ENCODE peak calls at places on chromosome 17, in seven cellular contexts. One of them, this sample, is unnamed.

GRCh38 chr17:5011928-5012327 is 14.2 kb downstream of the KIF1C start:
- DNase-seq in ovary: no peak
- DNase-seq in BE2C: no peak
- DNase-seq in neural progenitor cell: no peak
- DNase-seq in lower lobe of right lung: no peak
- DNase-seq in Peyer's patch: no peak
- DNase-seq in psoas muscle: no peak
- DNase-seq in this sample: peak; percentile 41

GRCh38 chr17:76089680-76090516 is 10.9 kb downstream of the ZACN start:
- DNase-seq in Peyer's patch: no peak
- DNase-seq in ovary: no peak
- DNase-seq in neural progenitor cell: no peak
- DNase-seq in lower lobe of right lung: peak; percentile 33
- DNase-seq in BE2C: peak; percentile 55
- DNase-seq in psoas muscle: no peak
- DNase-seq in this sample: no peak

GRCh38 chr17:76213491-76213890 is 26.8 kb downstream of the RNF157 start:
- DNase-seq in psoas muscle: no peak
- DNase-seq in ovary: no peak
- DNase-seq in Peyer's patch: no peak
- DNase-seq in BE2C: no peak
- DNase-seq in lower lobe of right lung: no peak
- DNase-seq in neural progenitor cell: peak; percentile 30
- DNase-seq in this sample: no peak

GRCh38 chr17:8753976-8754440 is 4.3 kb downstream of the SPDYE4 start:
- DNase-seq in Peyer's patch: no peak
- DNase-seq in lower lobe of right lung: no peak
- DNase-seq in BE2C: no peak
- DNase-seq in psoas muscle: no peak
- DNase-seq in ovary: no peak
- DNase-seq in neural progenitor cell: no peak
- DNase-seq in this sample: no peak

GRCh38 chr17:73667184-73667959 is 23.1 kb upstream of the SDK2 start:
- DNase-seq in neural progenitor cell: no peak
- DNase-seq in psoas muscle: no peak
- DNase-seq in lower lobe of right lung: no peak
- DNase-seq in ovary: no peak
- DNase-seq in Peyer's patch: no peak
- DNase-seq in BE2C: no peak
- DNase-seq in this sample: no peak

GRCh38 chr17:5815396-5815795 is 231.1 kb upstream of the NLRP1 start:
- DNase-seq in Peyer's patch: no peak
- DNase-seq in psoas muscle: no peak
- DNase-seq in neural progenitor cell: no peak
- DNase-seq in BE2C: no peak
- DNase-seq in ovary: no peak
- DNase-seq in lower lobe of right lung: no peak
- DNase-seq in this sample: no peak

GRCh38 chr17:34305061-34305460 is 14.2 kb upstream of the CCL8 start:
- DNase-seq in psoas muscle: no peak
- DNase-seq in lower lobe of right lung: no peak
- DNase-seq in ovary: no peak
- DNase-seq in Peyer's patch: no peak
- DNase-seq in neural progenitor cell: no peak
- DNase-seq in BE2C: no peak
- DNase-seq in this sample: no peak

GRCh38 chr17:42743595-42744282 is 1.1 kb downstream of the EZH1 start:
- DNase-seq in lower lobe of right lung: no peak
- DNase-seq in psoas muscle: no peak
- DNase-seq in ovary: peak; percentile 20
- DNase-seq in neural progenitor cell: no peak
- DNase-seq in Peyer's patch: no peak
- DNase-seq in BE2C: no peak
- DNase-seq in this sample: no peak

GRCh38 chr17:77319211-77320031 is 178.7 kb downstream of the SEC14L1 start:
- DNase-seq in lower lobe of right lung: peak; percentile 91
- DNase-seq in neural progenitor cell: peak; percentile 29
- DNase-seq in BE2C: peak; percentile 75
- DNase-seq in ovary: peak; percentile 69
- DNase-seq in psoas muscle: peak; percentile 91
- DNase-seq in Peyer's patch: peak; percentile 95
- DNase-seq in this sample: peak; percentile 78

GRCh38 chr17:7499161-7499560 is 15.0 kb downstream of the POLR2A start:
- DNase-seq in ovary: no peak
- DNase-seq in BE2C: no peak
- DNase-seq in Peyer's patch: no peak
- DNase-seq in neural progenitor cell: no peak
- DNase-seq in psoas muscle: no peak
- DNase-seq in lower lobe of right lung: no peak
- DNase-seq in this sample: no peak
- H3K36me3 ChIP-seq in ovary: no peaks in the 10 kb centered on the region
- H3K36me3 ChIP-seq in BE2C: peaks cover 62% of the 10 kb centered on the region
- H3K36me3 ChIP-seq in Peyer's patch: peaks cover 93% of the 10 kb centered on the region
- H3K36me3 ChIP-seq in neural progenitor cell: no peaks in the 10 kb centered on the region
- H3K36me3 ChIP-seq in psoas muscle: peaks cover 20% of the 10 kb centered on the region
- H3K36me3 ChIP-seq in lower lobe of right lung: peaks cover 93% of the 10 kb centered on the region
- H3K36me3 ChIP-seq in this sample: peaks cover 67% of the 10 kb centered on the region

DNA sequence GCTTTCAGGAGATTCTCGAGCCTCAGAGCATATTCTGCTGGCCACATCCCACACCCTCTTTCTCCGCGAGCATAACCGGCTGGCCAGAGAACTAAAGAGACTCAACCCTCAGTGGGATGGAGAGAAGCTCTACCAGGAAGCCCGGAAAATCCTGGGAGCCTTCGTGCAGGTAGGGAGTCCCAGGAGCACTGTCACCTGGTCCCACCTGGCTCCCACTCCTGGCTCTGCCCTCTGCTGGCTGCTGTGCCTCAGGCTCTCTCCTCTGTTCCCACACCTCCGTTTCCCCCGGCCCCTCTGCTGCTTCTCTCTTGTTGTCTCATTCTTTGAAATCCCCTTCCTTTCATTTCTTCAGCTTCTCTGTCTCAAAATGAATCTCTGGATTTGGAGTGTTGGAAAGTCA is 16.4 kb downstream of the LPO start:
- DNase-seq in psoas muscle: no peak
- DNase-seq in lower lobe of right lung: no peak
- DNase-seq in neural progenitor cell: no peak
- DNase-seq in BE2C: no peak
- DNase-seq in Peyer's patch: no peak
- DNase-seq in ovary: no peak
- DNase-seq in this sample: no peak
- TF ChIP-seq CTCF in psoas muscle: no peak
- TF ChIP-seq CTCF in lower lobe of right lung: no peak
- TF ChIP-seq CTCF in neural progenitor cell: peak; percentile 37
- TF ChIP-seq CTCF in BE2C: peak; percentile 19
- TF ChIP-seq CTCF in Peyer's patch: no peak
- TF ChIP-seq CTCF in ovary: no peak
- TF ChIP-seq CTCF in this sample: peak; percentile 34

DNA sequence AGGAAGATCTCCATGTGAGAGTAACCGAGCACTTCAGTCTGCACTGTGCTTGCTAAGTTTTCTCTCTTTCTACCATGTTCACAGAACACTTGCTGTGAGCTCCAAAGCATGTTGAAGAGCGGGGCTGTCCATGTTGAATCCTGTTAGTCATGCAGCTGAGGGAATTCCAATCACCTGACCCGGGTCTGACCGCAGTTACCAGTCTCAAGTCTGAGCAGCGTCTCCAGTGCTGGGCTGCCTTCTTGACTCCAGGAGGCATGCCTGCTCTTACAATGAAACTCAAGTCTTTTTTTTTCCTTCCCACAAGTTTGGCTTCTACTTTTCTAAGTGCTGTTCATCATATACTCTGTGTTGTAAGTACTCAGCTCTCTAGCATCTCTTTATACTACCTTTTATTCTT is 44.3 kb downstream of the HOXB1 start:
- DNase-seq in BE2C: no peak
- DNase-seq in Peyer's patch: no peak
- DNase-seq in lower lobe of right lung: no peak
- DNase-seq in ovary: no peak
- DNase-seq in neural progenitor cell: peak; percentile 16
- DNase-seq in psoas muscle: peak; percentile 22
- DNase-seq in this sample: no peak
- H3K36me3 ChIP-seq in BE2C: no peaks in the 10 kb centered on the region
- H3K36me3 ChIP-seq in Peyer's patch: no peaks in the 10 kb centered on the region
- H3K36me3 ChIP-seq in lower lobe of right lung: no peaks in the 10 kb centered on the region
- H3K36me3 ChIP-seq in ovary: no peaks in the 10 kb centered on the region
- H3K36me3 ChIP-seq in neural progenitor cell: no peaks in the 10 kb centered on the region
- H3K36me3 ChIP-seq in psoas muscle: no peaks in the 10 kb centered on the region
- H3K36me3 ChIP-seq in this sample: no peaks in the 10 kb centered on the region

DNA sequence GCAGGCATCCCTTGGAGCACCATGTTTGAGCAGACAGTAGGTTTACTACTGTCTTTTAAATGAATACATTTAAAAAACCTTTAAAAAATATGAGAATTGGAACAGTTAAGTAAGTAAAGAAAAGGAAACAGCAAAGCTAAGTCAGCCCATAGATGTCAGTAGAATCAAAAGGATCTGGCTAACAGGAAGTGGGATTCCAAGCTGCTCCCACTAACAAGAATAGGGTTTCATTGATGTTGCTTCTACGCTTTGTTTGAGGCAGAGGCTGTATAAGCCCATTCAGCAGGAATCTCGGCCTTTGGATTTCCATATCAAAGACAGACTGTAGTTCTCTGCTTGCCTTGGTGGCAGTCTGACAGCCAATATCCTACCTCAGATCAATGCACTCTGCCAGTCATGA is 122.9 kb upstream of the ELAC2 start:
- DNase-seq in psoas muscle: no peak
- DNase-seq in neural progenitor cell: peak; percentile 86
- DNase-seq in Peyer's patch: no peak
- DNase-seq in BE2C: no peak
- DNase-seq in ovary: no peak
- DNase-seq in lower lobe of right lung: no peak
- DNase-seq in this sample: no peak
- TF ChIP-seq CTCF in psoas muscle: no peak
- TF ChIP-seq CTCF in neural progenitor cell: peak; percentile 59
- TF ChIP-seq CTCF in Peyer's patch: no peak
- TF ChIP-seq CTCF in BE2C: no peak
- TF ChIP-seq CTCF in ovary: no peak
- TF ChIP-seq CTCF in lower lobe of right lung: no peak
- TF ChIP-seq CTCF in this sample: no peak

GRCh38 chr17:47009759-47010594 is 30.9 kb upstream of the RPRML start:
- DNase-seq in BE2C: no peak
- DNase-seq in Peyer's patch: no peak
- DNase-seq in lower lobe of right lung: no peak
- DNase-seq in psoas muscle: no peak
- DNase-seq in neural progenitor cell: no peak
- DNase-seq in ovary: no peak
- DNase-seq in this sample: no peak

GRCh38 chr17:47012457-47012856 is 33.4 kb upstream of the RPRML start:
- DNase-seq in psoas muscle: no peak
- DNase-seq in Peyer's patch: no peak
- DNase-seq in ovary: no peak
- DNase-seq in neural progenitor cell: no peak
- DNase-seq in BE2C: no peak
- DNase-seq in lower lobe of right lung: no peak
- DNase-seq in this sample: no peak

DNA sequence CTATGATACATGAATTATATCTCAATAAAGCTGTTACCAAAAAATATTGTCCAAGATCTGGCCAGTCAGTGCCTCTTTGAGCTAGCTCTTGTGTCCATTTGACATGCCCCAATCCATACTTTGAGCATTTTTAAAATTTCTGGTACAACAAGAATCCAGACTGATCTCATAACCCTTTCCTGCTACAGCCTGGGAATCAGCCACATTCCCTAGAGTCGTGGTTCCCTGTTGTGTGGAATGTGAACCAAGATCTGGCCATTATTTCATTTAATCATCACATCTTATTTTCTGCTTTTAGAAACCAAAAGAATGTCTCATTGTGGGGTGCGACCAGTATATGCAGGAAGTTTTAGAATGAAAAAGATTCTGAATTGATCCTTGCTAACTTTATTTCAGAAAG is 34.3 kb upstream of the RPRML start:
- DNase-seq in ovary: no peak
- DNase-seq in Peyer's patch: no peak
- DNase-seq in psoas muscle: no peak
- DNase-seq in BE2C: no peak
- DNase-seq in lower lobe of right lung: no peak
- DNase-seq in neural progenitor cell: no peak
- DNase-seq in this sample: no peak
- H3K36me3 ChIP-seq in ovary: no peaks in the 10 kb centered on the region
- H3K36me3 ChIP-seq in Peyer's patch: no peaks in the 10 kb centered on the region
- H3K36me3 ChIP-seq in psoas muscle: no peaks in the 10 kb centered on the region
- H3K36me3 ChIP-seq in BE2C: no peaks in the 10 kb centered on the region
- H3K36me3 ChIP-seq in lower lobe of right lung: no peaks in the 10 kb centered on the region
- H3K36me3 ChIP-seq in neural progenitor cell: no peaks in the 10 kb centered on the region
- H3K36me3 ChIP-seq in this sample: no peaks in the 10 kb centered on the region

GRCh38 chr17:70071127-70071526 is 3.9 kb upstream of the KCNJ16 start:
- DNase-seq in ovary: no peak
- DNase-seq in BE2C: no peak
- DNase-seq in psoas muscle: no peak
- DNase-seq in Peyer's patch: no peak
- DNase-seq in lower lobe of right lung: no peak
- DNase-seq in neural progenitor cell: no peak
- DNase-seq in this sample: no peak
- TF ChIP-seq CTCF in ovary: no peak
- TF ChIP-seq CTCF in BE2C: no peak
- TF ChIP-seq CTCF in psoas muscle: no peak
- TF ChIP-seq CTCF in Peyer's patch: no peak
- TF ChIP-seq CTCF in lower lobe of right lung: no peak
- TF ChIP-seq CTCF in neural progenitor cell: no peak
- TF ChIP-seq CTCF in this sample: no peak

DNA sequence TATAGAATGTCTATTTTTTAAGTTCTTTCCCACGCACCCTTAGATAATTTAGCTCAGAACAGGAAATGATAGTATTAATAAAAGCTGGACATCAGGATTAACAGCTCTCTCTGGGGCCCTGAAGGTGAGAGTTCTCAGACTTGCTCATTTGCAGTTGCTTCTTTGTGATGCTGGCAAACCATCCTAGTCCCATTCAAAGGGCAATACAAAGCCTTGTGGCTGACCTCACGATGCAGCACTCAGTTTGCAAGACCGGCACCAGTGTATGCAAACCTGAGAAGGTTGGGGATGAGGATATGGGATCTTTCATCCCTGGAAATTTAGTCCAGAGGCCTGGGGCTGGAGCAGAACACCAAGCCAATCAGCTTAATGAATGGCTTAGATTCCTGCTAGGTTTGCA is 29.3 kb downstream of the STH start:
- DNase-seq in Peyer's patch: no peak
- DNase-seq in ovary: no peak
- DNase-seq in BE2C: no peak
- DNase-seq in neural progenitor cell: peak; percentile 52
- DNase-seq in lower lobe of right lung: no peak
- DNase-seq in psoas muscle: no peak
- DNase-seq in this sample: no peak
- H3K36me3 ChIP-seq in Peyer's patch: peaks cover 68% of the 10 kb centered on the region
- H3K36me3 ChIP-seq in ovary: peaks cover 1% of the 10 kb centered on the region
- H3K36me3 ChIP-seq in BE2C: peaks cover 66% of the 10 kb centered on the region
- H3K36me3 ChIP-seq in neural progenitor cell: no peaks in the 10 kb centered on the region
- H3K36me3 ChIP-seq in lower lobe of right lung: peaks cover 67% of the 10 kb centered on the region
- H3K36me3 ChIP-seq in psoas muscle: peaks cover 7% of the 10 kb centered on the region
- H3K36me3 ChIP-seq in this sample: peaks cover 28% of the 10 kb centered on the region

GRCh38 chr17:66292351-66292750 is 10.1 kb upstream of the PRKCA start:
- DNase-seq in neural progenitor cell: no peak
- DNase-seq in ovary: no peak
- DNase-seq in Peyer's patch: no peak
- DNase-seq in lower lobe of right lung: no peak
- DNase-seq in psoas muscle: no peak
- DNase-seq in BE2C: no peak
- DNase-seq in this sample: no peak

GRCh38 chr17:66285149-66285548 is 17.3 kb upstream of the PRKCA start:
- DNase-seq in ovary: no peak
- DNase-seq in neural progenitor cell: no peak
- DNase-seq in psoas muscle: no peak
- DNase-seq in BE2C: no peak
- DNase-seq in Peyer's patch: no peak
- DNase-seq in lower lobe of right lung: no peak
- DNase-seq in this sample: no peak

GRCh38 chr17:66287911-66288310 is 14.5 kb upstream of the PRKCA start:
- DNase-seq in Peyer's patch: peak; percentile 86
- DNase-seq in lower lobe of right lung: no peak
- DNase-seq in neural progenitor cell: no peak
- DNase-seq in ovary: no peak
- DNase-seq in BE2C: no peak
- DNase-seq in psoas muscle: no peak
- DNase-seq in this sample: no peak

GRCh38 chr17:66290097-66290722 is 12.2 kb upstream of the PRKCA start:
- DNase-seq in lower lobe of right lung: no peak
- DNase-seq in Peyer's patch: no peak
- DNase-seq in neural progenitor cell: no peak
- DNase-seq in BE2C: peak; percentile 14
- DNase-seq in ovary: no peak
- DNase-seq in psoas muscle: no peak
- DNase-seq in this sample: no peak
- TF ChIP-seq CTCF in lower lobe of right lung: peak; percentile 25
- TF ChIP-seq CTCF in Peyer's patch: no peak
- TF ChIP-seq CTCF in neural progenitor cell: peak; percentile 18
- TF ChIP-seq CTCF in BE2C: peak; percentile 56
- TF ChIP-seq CTCF in ovary: no peak
- TF ChIP-seq CTCF in psoas muscle: peak; percentile 37
- TF ChIP-seq CTCF in this sample: peak; percentile 17